ENCODE peak calls at places on chromosomes 4 and X, in ten cellular contexts. T is HCT116, H is tibial nerve, Q is gastrocnemius medialis, Z is endothelial cell of umbilical vein, C is adrenal gland, S is breast epithelium, V is stomach, M is ovary, O is transverse colon. U is an unnamed sample.
A peak's percentile ranks its signal among the peaks of the same experiment; 100 is the strongest.

GRCh38 chr4:176436500-176436973 is 116.8 kb downstream of the SPCS3 start:
- DNase-seq in T (no peak), H (no peak), Q (no peak), Z (no peak), C (no peak), S (no peak), V (no peak), M (no peak), O (no peak), U (no peak)

GRCh38 chrX:75229774-75230173 is 44.1 kb upstream of the UPRT start:
- DNase-seq in T (no peak), H (no peak), Q (no peak), Z (no peak), C (no peak), S (no peak), V (no peak), M (no peak), O (no peak), U (no peak)

GRCh38 chr4:123477804-123478209 is 81.2 kb downstream of the SPRY1 start:
- DNase-seq in T (no peak), H (no peak), Q (no peak), Z (peak; percentile 4), C (no peak), S (no peak), V (no peak), M (no peak), O (peak; percentile 10), U (no peak)

GRCh38 chr4:169260217-169260866 is 10.4 kb downstream of the SH3RF1 start:
- DNase-seq in T (no peak), H (no peak), Q (no peak), Z (peak; percentile 86), C (no peak), S (no peak), V (no peak), M (no peak), O (no peak), U (no peak)

GRCh38 chr4:175806741-175807140 is 5.3 kb downstream of the GPM6A start:
- DNase-seq in T (no peak), H (no peak), Q (no peak), Z (no peak), C (no peak), S (no peak), V (no peak), M (no peak), O (no peak), U (no peak)

GRCh38 chr4:24560770-24561415 is 23.5 kb downstream of the DHX15 start:
- DNase-seq in T (no peak), H (no peak), Q (no peak), Z (peak; percentile 24), C (no peak), S (no peak), V (no peak), M (no peak), O (no peak), U (no peak)

GRCh38 chr4:73376962-73377361 is 27.1 kb upstream of the ALB start:
- DNase-seq in T (no peak), H (no peak), Q (no peak), Z (no peak), C (no peak), S (no peak), V (no peak), M (no peak), O (no peak), U (no peak)

GRCh38 chr4:76984788-76985211 is 35.2 kb downstream of the SEPTIN11 start:
- DNase-seq in T (no peak), H (peak; percentile 54), Q (peak; percentile 64), Z (peak; percentile 77), C (peak; percentile 51), S (peak; percentile 46), V (no peak), M (peak; percentile 31), O (peak; percentile 37), U (peak; percentile 74)

GRCh38 chrX:27918799-27919198 is 62.5 kb downstream of the DCAF8L1 start:
- DNase-seq in T (peak; percentile 7), H (no peak), Q (no peak), Z (peak; percentile 13), C (peak; percentile 13), S (no peak), V (no peak), M (no peak), O (peak; percentile 54), U (no peak)

GRCh38 chr4:98383431-98384106 is 122.4 kb downstream of the RAP1GDS1 start:
- DNase-seq in T (no peak), H (no peak), Q (no peak), Z (no peak), C (no peak), S (no peak), V (no peak), M (no peak), O (no peak), U (no peak)

GRCh38 chrX:15350329-15350996 is 15.1 kb upstream of the PIGA start:
- DNase-seq in T (no peak), H (no peak), Q (no peak), Z (no peak), C (no peak), S (no peak), V (no peak), M (no peak), O (no peak), U (no peak)

GRCh38 chr4:105670684-105671083 is 37.8 kb downstream of the INTS12 start:
- DNase-seq in T (no peak), H (no peak), Q (no peak), Z (no peak), C (no peak), S (no peak), V (no peak), M (no peak), O (no peak), U (no peak)

GRCh38 chr4:164379694-164380093 is 374.2 kb upstream of the SMIM31 start:
- DNase-seq in T (no peak), H (no peak), Q (no peak), Z (no peak), C (no peak), S (no peak), V (no peak), M (no peak), O (no peak), U (no peak)

GRCh38 chr4:164381859-164382258 is 372.1 kb upstream of the SMIM31 start:
- DNase-seq in T (no peak), H (no peak), Q (no peak), Z (no peak), C (no peak), S (no peak), V (no peak), M (no peak), O (no peak), U (no peak)

GRCh38 chr4:164383187-164384181 is 370.4 kb upstream of the SMIM31 start:
- DNase-seq in T (no peak), H (no peak), Q (no peak), Z (no peak), C (no peak), S (no peak), V (no peak), M (peak; percentile 17), O (no peak), U (peak; percentile 51)

GRCh38 chr4:164384416-164384815 is 369.5 kb upstream of the SMIM31 start:
- DNase-seq in T (no peak), H (no peak), Q (no peak), Z (no peak), C (no peak), S (no peak), V (no peak), M (no peak), O (no peak), U (no peak)
- TF ChIP-seq POLR2A in T (no peak), H (no peak), Q (no peak), Z (no peak), C (no peak), S (no peak), V (no peak), M (no peak), O (no peak), U (no peak)

DNA sequence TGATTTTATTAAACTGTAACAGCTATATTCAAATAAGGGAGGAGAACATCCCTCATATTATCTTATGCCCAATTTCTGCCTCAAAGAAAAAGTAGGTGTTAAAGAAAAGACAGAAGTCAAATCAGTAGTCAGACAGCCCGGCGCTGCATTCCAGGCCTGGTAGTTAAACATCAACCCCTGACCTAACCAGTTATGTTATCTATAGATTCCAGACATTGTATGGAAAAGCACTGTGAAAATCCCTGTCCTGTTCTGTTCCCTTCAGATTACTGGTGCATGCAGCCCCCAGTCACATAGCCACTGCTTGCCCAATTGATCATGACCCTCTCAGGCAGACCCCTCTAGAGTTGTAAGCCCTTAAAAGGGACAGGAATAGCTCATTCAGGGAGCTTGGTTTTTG is 269.9 kb upstream of the GALNT7 start:
- DNase-seq in T (no peak), H (no peak), Q (no peak), Z (no peak), C (no peak), S (no peak), V (peak; percentile 47), M (no peak), O (peak; percentile 24), U (no peak)
- H3K4me3 ChIP-seq in T (no peak overlapping the region), H (no peak overlapping the region), Q (no peak overlapping the region), Z (no peak overlapping the region), C (no peak overlapping the region), S (no peak overlapping the region), V (no peak overlapping the region), M (no peak overlapping the region), O (no peak overlapping the region), U (no peak overlapping the region)

GRCh38 chrX:154738013-154738738 is 12.7 kb downstream of the GAB3 start:
- DNase-seq in T (no peak), H (no peak), Q (no peak), Z (peak; percentile 87), C (peak; percentile 72), S (no peak), V (no peak), M (no peak), O (peak; percentile 45), U (peak; percentile 44)
- H3K27me3 ChIP-seq in T (no peaks in the 10 kb centered on the region), H (no peaks in the 10 kb centered on the region), Q (no peaks in the 10 kb centered on the region), Z (no peaks in the 10 kb centered on the region), C (peaks cover 10% of the 10 kb centered on the region), S (peaks cover 10% of the 10 kb centered on the region), V (no peaks in the 10 kb centered on the region), M (no peaks in the 10 kb centered on the region), O (no peaks in the 10 kb centered on the region), U (no peaks in the 10 kb centered on the region)

DNA sequence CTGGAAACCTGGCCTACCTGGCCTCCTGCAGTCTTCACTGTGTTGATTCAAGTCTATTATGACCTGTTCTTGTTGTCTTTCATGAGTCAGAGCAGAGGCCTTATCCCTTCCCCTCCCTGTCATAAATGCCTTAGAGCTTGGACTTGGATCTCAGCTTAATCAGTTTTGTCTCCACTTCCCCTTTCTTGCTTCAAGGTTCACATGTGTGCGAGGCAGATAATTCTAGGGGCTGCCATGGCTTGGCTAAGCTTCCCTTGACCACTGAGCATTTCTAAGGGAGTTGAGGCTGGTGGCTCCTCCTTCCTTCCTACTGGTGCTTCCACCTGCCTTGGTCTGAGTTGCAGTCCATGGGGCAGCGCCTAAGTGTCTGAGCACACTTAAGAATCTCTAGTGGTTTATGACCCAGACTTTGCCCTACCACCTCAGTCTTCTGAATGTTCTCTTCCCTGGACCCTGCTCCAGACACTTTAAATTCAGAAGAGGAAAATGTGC is 1.7 kb upstream of the HEPH start:
- DNase-seq in T (no peak), H (no peak), Q (no peak), Z (no peak), C (no peak), S (no peak), V (no peak), M (no peak), O (peak; percentile 68), U (no peak)
- TF ChIP-seq POLR2A in T (no peak), H (no peak), Q (no peak), Z (no peak), C (no peak), S (no peak), V (no peak), M (no peak), O (peak; percentile 72), U (no peak)

U was measured in testis.